ENCODE peak calls at places on chromosomes 6 and 20, in five cellular contexts. A is endothelial cell of umbilical vein, X is DND-41, B is mammary epithelial cell, R is GM23248. J is an unnamed sample.

GRCh38 chr6:36545767-36546663 is 1.3 kb downstream of the STK38 start:
- DNase-seq in A (no peak), X (peak; percentile 15), B (peak; percentile 21), R (peak; percentile 69), J (peak; percentile 23)

GRCh38 chr6:156780962-156781705 is 4.0 kb downstream of the ARID1B start:
- DNase-seq in A (no peak), X (no peak), B (peak; percentile 11), R (peak; percentile 49), J (no peak)

GRCh38 chr6:115591973-115592486 is 468.7 kb downstream of the FRK start:
- DNase-seq in A (no peak), X (no peak), B (peak; percentile 1), R (peak; percentile 2), J (no peak)

GRCh38 chr6:128474481-128474880 is 45.9 kb downstream of the PTPRK start:
- DNase-seq in A (no peak), X (no peak), B (peak; percentile 32), R (peak; percentile 50), J (no peak)

GRCh38 chr6:124961784-124962611 is at the start of gene RNF217:
- DNase-seq in A (peak; percentile 75), X (no peak), B (peak; percentile 62), R (peak; percentile 77), J (peak; percentile 9)

GRCh38 chr6:165668951-165669350 is 5.9 kb upstream of the PDE10A start:
- DNase-seq in A (no peak), X (no peak), B (no peak), R (no peak), J (no peak)

GRCh38 chr6:19851273-19852089 is 14.3 kb downstream of the ID4 start:
- DNase-seq in A (peak; percentile 31), X (no peak), B (peak; percentile 46), R (peak; percentile 84), J (peak; percentile 45)

GRCh38 chr6:119608994-119609393 is 259.4 kb upstream of the MAN1A1 start:
- DNase-seq in A (no peak), X (no peak), B (no peak), R (no peak), J (no peak)

DNA sequence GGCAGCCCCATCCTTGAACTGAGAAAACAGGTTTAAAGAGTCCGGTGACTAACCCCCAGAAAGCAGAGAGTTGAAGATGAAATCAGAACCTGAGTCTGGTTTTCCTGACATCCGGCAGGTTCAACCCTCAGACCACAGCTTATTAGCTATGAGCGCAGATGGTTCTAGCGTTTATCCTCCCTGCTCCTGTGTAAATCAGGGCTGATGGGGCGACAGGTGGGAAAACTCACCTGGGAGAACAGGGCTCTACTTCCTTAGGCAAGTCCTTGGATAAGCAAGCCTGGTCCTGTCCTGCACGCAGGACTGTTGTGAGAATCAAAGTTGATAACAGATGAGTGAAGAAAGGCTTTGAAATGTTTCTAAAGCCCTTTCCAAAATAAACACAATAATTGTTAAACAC is 31.4 kb downstream of the GHRH start:
- DNase-seq in A (no peak), X (no peak), B (no peak), R (no peak), J (no peak)
- H3K27ac ChIP-seq in A (no peak overlapping the region), X (no peak overlapping the region), B (no peak overlapping the region), R (no peak overlapping the region), J (no peak overlapping the region)

GRCh38 chr20:37526839-37527637 is 638 bp downstream of the BLCAP start:
- DNase-seq in A (no peak), X (no peak), B (peak; percentile 29), R (peak; percentile 72), J (no peak)
- TF ChIP-seq EZH2 in A (no peak), X (no peak), B (no peak), R (no peak), J (no peak)

GRCh38 chr6:130307752-130308361 is 58.0 kb upstream of the TMEM200A start:
- DNase-seq in A (no peak), X (no peak), B (peak; percentile 80), R (peak; percentile 77), J (no peak)

GRCh38 chr6:130309028-130309427 is 56.8 kb upstream of the TMEM200A start:
- DNase-seq in A (no peak), X (no peak), B (no peak), R (no peak), J (no peak)

GRCh38 chr6:130303436-130303835 is 62.4 kb upstream of the TMEM200A start:
- DNase-seq in A (no peak), X (no peak), B (no peak), R (peak; percentile 69), J (no peak)

DNA sequence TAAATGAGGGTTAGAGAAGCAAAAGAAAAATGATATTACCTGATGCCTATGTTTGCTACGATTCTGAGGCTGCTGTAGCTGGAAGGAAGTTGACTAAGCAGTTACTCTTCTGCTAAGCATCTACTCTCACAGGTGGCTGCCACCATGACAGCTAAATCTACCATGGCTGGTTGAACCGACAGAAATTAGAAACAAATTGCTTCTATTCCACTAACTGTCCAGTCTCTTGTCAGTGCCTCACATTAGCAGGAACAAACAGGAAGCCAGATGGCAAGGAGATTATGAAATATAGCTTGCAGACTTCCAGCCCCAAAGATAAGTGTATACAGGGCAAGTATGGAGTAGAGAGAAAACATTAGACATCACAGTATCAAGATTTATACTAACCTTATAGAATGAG is 59.4 kb upstream of the TMEM200A start:
- DNase-seq in A (no peak), X (no peak), B (peak; percentile 8), R (no peak), J (peak; percentile 65)
- H2AFZ ChIP-seq in A (no peak overlapping the region), X (no peak overlapping the region), B (no peak overlapping the region), R (no peak overlapping the region), J (peak overlapping the region; percentile 61)

GRCh38 chr6:98037571-98037970 is 754.6 kb upstream of the MMS22L start:
- DNase-seq in A (no peak), X (no peak), B (no peak), R (peak; percentile 5), J (no peak)

GRCh38 chr6:98041921-98042320 is 758.9 kb upstream of the MMS22L start:
- DNase-seq in A (no peak), X (no peak), B (no peak), R (no peak), J (no peak)

GRCh38 chr6:98041072-98041471 is 758.1 kb upstream of the MMS22L start:
- DNase-seq in A (no peak), X (no peak), B (no peak), R (no peak), J (no peak)

GRCh38 chr6:98039443-98039842 is 756.4 kb upstream of the MMS22L start:
- DNase-seq in A (no peak), X (no peak), B (no peak), R (no peak), J (no peak)

GRCh38 chr6:98039876-98040605 is 757.0 kb upstream of the MMS22L start:
- DNase-seq in A (no peak), X (no peak), B (peak; percentile 17), R (peak; percentile 52), J (peak; percentile 6)
- H3K27ac ChIP-seq in A (no peak overlapping the region), X (no peak overlapping the region), B (no peak overlapping the region), R (no peak overlapping the region), J (no peak overlapping the region)

DNA sequence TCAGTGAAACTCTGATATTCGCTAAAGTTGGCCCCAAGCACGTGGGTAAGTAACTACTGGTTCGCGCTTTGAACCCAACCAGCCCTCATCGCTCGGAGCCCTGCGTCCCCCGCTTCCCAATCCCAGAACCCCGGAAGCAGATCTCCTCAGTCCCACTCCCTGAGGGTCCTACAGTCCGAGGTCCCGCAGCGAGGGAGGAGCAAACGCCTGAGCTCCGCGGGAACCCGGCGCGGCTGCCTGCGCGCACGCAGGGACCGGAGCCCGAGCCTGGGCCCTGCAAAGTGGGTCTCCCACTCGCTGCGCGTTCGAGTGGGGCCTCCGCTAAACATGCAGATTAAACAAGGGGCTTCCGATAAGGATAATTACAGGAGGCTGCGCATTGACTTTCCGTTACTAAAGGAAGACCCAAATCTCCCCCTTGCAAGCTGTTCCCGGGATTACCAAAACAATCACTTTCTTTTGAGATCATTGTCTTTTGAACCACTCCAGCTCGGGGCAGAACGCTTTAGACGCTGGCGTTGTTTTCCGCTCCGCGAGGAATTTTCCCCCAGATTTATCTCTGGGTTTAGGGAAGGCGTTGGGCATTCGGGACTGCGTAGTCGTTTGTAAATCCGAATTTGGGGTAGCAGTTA is 1.3 kb upstream of the VSX1 start:
- DNase-seq in A (no peak), X (peak; percentile 3), B (no peak), R (no peak), J (no peak)
- TF ChIP-seq EZH2 in A (peak; percentile 56), X (no peak), B (no peak), R (no peak), J (no peak)

J was measured in MM.1S.